ENCODE peak calls at places on chromosomes 7 and 10, in seven cellular contexts. One of them, this sample, is unnamed.
A peak's percentile ranks its signal among the peaks of the same experiment; 100 is the strongest.

GRCh38 chr7:70710011-70710480 is 421.9 kb upstream of the GALNT17 start:
- DNase-seq in fibroblast of lung: peak; percentile 93
- DNase-seq in adrenal gland: no peak
- DNase-seq in lower lobe of right lung: no peak
- DNase-seq in tibial artery: no peak
- DNase-seq in cardiac muscle cell: peak; percentile 43
- DNase-seq in sigmoid colon: no peak
- DNase-seq in this sample: peak; percentile 28

GRCh38 chr7:66082886-66083415 is 7.3 kb downstream of the ASL start:
- DNase-seq in fibroblast of lung: no peak
- DNase-seq in adrenal gland: no peak
- DNase-seq in lower lobe of right lung: no peak
- DNase-seq in tibial artery: no peak
- DNase-seq in cardiac muscle cell: no peak
- DNase-seq in sigmoid colon: no peak
- DNase-seq in this sample: no peak

GRCh38 chr10:115278294-115278693 is 185.1 kb downstream of the ATRNL1 start:
- DNase-seq in fibroblast of lung: no peak
- DNase-seq in adrenal gland: no peak
- DNase-seq in lower lobe of right lung: no peak
- DNase-seq in tibial artery: no peak
- DNase-seq in cardiac muscle cell: no peak
- DNase-seq in sigmoid colon: no peak
- DNase-seq in this sample: no peak

GRCh38 chr7:144255471-144255897 is 9.1 kb downstream of the OR2A7 start:
- DNase-seq in fibroblast of lung: no peak
- DNase-seq in adrenal gland: no peak
- DNase-seq in lower lobe of right lung: no peak
- DNase-seq in tibial artery: no peak
- DNase-seq in cardiac muscle cell: no peak
- DNase-seq in sigmoid colon: peak; percentile 37
- DNase-seq in this sample: no peak

GRCh38 chr7:30726296-30727006 is 25.5 kb upstream of the INMT start:
- DNase-seq in fibroblast of lung: no peak
- DNase-seq in adrenal gland: no peak
- DNase-seq in lower lobe of right lung: no peak
- DNase-seq in tibial artery: no peak
- DNase-seq in cardiac muscle cell: no peak
- DNase-seq in sigmoid colon: no peak
- DNase-seq in this sample: no peak

GRCh38 chr7:23810099-23810498 is 100.1 kb downstream of the STK31 start:
- DNase-seq in fibroblast of lung: no peak
- DNase-seq in adrenal gland: no peak
- DNase-seq in lower lobe of right lung: no peak
- DNase-seq in tibial artery: no peak
- DNase-seq in cardiac muscle cell: no peak
- DNase-seq in sigmoid colon: no peak
- DNase-seq in this sample: no peak

GRCh38 chr10:101073631-101074030 is 11.8 kb downstream of the KAZALD1 start:
- DNase-seq in fibroblast of lung: no peak
- DNase-seq in adrenal gland: no peak
- DNase-seq in lower lobe of right lung: no peak
- DNase-seq in tibial artery: no peak
- DNase-seq in cardiac muscle cell: no peak
- DNase-seq in sigmoid colon: no peak
- DNase-seq in this sample: no peak

GRCh38 chr7:151876899-151877777 is at the start of gene PRKAG2:
- DNase-seq in fibroblast of lung: peak; percentile 15
- DNase-seq in adrenal gland: peak; percentile 57
- DNase-seq in lower lobe of right lung: peak; percentile 84
- DNase-seq in tibial artery: peak; percentile 86
- DNase-seq in cardiac muscle cell: peak; percentile 40
- DNase-seq in sigmoid colon: peak; percentile 89
- DNase-seq in this sample: no peak

GRCh38 chr7:107180378-107180777 is 11.6 kb downstream of the HBP1 start:
- DNase-seq in fibroblast of lung: peak; percentile 69
- DNase-seq in adrenal gland: peak; percentile 59
- DNase-seq in lower lobe of right lung: no peak
- DNase-seq in tibial artery: no peak
- DNase-seq in cardiac muscle cell: peak; percentile 91
- DNase-seq in sigmoid colon: no peak
- DNase-seq in this sample: peak; percentile 62

GRCh38 chr10:50480054-50481007 is 143.4 kb downstream of the SGMS1 start:
- DNase-seq in fibroblast of lung: no peak
- DNase-seq in adrenal gland: no peak
- DNase-seq in lower lobe of right lung: no peak
- DNase-seq in tibial artery: no peak
- DNase-seq in cardiac muscle cell: no peak
- DNase-seq in sigmoid colon: peak; percentile 51
- DNase-seq in this sample: no peak

GRCh38 chr10:63711361-63711760 is 190.2 kb downstream of the REEP3 start:
- DNase-seq in fibroblast of lung: peak; percentile 52
- DNase-seq in adrenal gland: no peak
- DNase-seq in lower lobe of right lung: no peak
- DNase-seq in tibial artery: peak; percentile 78
- DNase-seq in cardiac muscle cell: peak; percentile 93
- DNase-seq in sigmoid colon: no peak
- DNase-seq in this sample: no peak

GRCh38 chr10:47296111-47296894 is 3.7 kb upstream of the GDF10 start:
- DNase-seq in fibroblast of lung: no peak
- DNase-seq in adrenal gland: no peak
- DNase-seq in lower lobe of right lung: no peak
- DNase-seq in tibial artery: peak; percentile 69
- DNase-seq in cardiac muscle cell: no peak
- DNase-seq in sigmoid colon: peak; percentile 65
- DNase-seq in this sample: no peak

GRCh38 chr10:45374451-45375052 is 536 bp downstream of the ALOX5 start:
- DNase-seq in fibroblast of lung: peak; percentile 9
- DNase-seq in adrenal gland: no peak
- DNase-seq in lower lobe of right lung: no peak
- DNase-seq in tibial artery: no peak
- DNase-seq in cardiac muscle cell: no peak
- DNase-seq in sigmoid colon: no peak
- DNase-seq in this sample: no peak

GRCh38 chr7:138122162-138122561 is 45.9 kb downstream of the AKR1D1 start:
- DNase-seq in fibroblast of lung: no peak
- DNase-seq in adrenal gland: no peak
- DNase-seq in lower lobe of right lung: no peak
- DNase-seq in tibial artery: no peak
- DNase-seq in cardiac muscle cell: no peak
- DNase-seq in sigmoid colon: no peak
- DNase-seq in this sample: no peak

GRCh38 chr7:92809397-92810241 is 26.8 kb downstream of the CDK6 start:
- DNase-seq in fibroblast of lung: peak; percentile 96
- DNase-seq in adrenal gland: peak; percentile 78
- DNase-seq in lower lobe of right lung: no peak
- DNase-seq in tibial artery: peak; percentile 68
- DNase-seq in cardiac muscle cell: peak; percentile 95
- DNase-seq in sigmoid colon: peak; percentile 79
- DNase-seq in this sample: peak; percentile 95

GRCh38 chr7:97179454-97180104 is 62.1 kb downstream of the SDHAF3 start:
- DNase-seq in fibroblast of lung: peak; percentile 48
- DNase-seq in adrenal gland: peak; percentile 34
- DNase-seq in lower lobe of right lung: no peak
- DNase-seq in tibial artery: no peak
- DNase-seq in cardiac muscle cell: peak; percentile 79
- DNase-seq in sigmoid colon: no peak
- DNase-seq in this sample: peak; percentile 37

GRCh38 chr10:52111151-52111891 is 202.8 kb upstream of the DKK1 start:
- DNase-seq in fibroblast of lung: no peak
- DNase-seq in adrenal gland: no peak
- DNase-seq in lower lobe of right lung: no peak
- DNase-seq in tibial artery: no peak
- DNase-seq in cardiac muscle cell: no peak
- DNase-seq in sigmoid colon: no peak
- DNase-seq in this sample: no peak

DNA sequence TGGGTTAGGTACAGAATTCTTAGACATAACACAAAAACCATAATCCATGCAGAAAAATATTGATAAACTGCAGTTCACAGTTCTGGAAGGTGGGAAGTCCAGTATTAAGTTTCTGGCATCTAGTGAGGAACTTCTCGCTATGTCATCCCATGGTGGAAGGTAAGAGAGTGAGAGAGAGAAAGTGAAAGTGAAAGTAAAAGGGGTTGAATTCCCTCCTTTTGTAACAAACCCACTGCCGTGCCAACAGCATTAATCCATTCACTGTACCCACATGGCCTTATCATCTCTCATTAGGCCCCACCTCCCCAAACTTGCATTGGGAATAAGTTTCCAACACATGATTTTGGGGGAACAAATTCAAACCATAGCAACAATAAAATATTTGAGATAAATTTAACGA is 17.1 kb downstream of the ZNF485 start:
- DNase-seq in fibroblast of lung: peak; percentile 15
- DNase-seq in adrenal gland: no peak
- DNase-seq in lower lobe of right lung: no peak
- DNase-seq in tibial artery: no peak
- DNase-seq in cardiac muscle cell: peak; percentile 14
- DNase-seq in sigmoid colon: no peak
- DNase-seq in this sample: no peak
- H3K4me3 ChIP-seq in fibroblast of lung: peak overlapping the region; percentile 44
- H3K4me3 ChIP-seq in adrenal gland: no peak overlapping the region
- H3K4me3 ChIP-seq in lower lobe of right lung: peak overlapping the region; percentile 38
- H3K4me3 ChIP-seq in tibial artery: peak overlapping the region; percentile 25
- H3K4me3 ChIP-seq in cardiac muscle cell: no peak overlapping the region
- H3K4me3 ChIP-seq in sigmoid colon: no peak overlapping the region
- H3K4me3 ChIP-seq in this sample: no peak overlapping the region

DNA sequence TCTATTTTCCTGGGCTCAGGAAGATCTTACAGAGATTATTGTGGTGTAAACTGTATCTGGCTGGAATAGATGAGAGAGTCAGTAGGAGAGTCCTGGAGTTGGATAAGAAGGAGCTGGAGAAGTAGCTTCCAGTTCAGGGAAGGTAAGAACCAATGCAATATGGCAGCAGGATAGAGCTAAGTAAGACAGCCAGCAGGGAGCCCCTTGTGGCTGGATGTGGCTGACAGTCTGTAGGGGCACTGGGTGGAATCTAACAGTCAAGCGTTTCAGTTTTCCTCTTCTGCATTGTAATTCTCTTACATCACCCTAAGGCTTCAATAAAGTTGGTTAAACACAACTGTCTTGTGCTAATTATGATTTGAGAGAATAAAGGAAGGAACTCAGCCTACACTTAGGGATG is 105.8 kb upstream of the EEPD1 start:
- DNase-seq in fibroblast of lung: peak; percentile 15
- DNase-seq in adrenal gland: no peak
- DNase-seq in lower lobe of right lung: no peak
- DNase-seq in tibial artery: no peak
- DNase-seq in cardiac muscle cell: peak; percentile 40
- DNase-seq in sigmoid colon: no peak
- DNase-seq in this sample: no peak
- H3K27ac ChIP-seq in fibroblast of lung: no peak overlapping the region
- H3K27ac ChIP-seq in adrenal gland: no peak overlapping the region
- H3K27ac ChIP-seq in lower lobe of right lung: no peak overlapping the region
- H3K27ac ChIP-seq in tibial artery: peak overlapping the region; percentile 58
- H3K27ac ChIP-seq in cardiac muscle cell: peak overlapping the region; percentile 77
- H3K27ac ChIP-seq in sigmoid colon: no peak overlapping the region
- H3K27ac ChIP-seq in this sample: no peak overlapping the region

GRCh38 chr7:117322741-117323584 is at the start of gene WNT2:
- DNase-seq in fibroblast of lung: peak; percentile 54
- DNase-seq in adrenal gland: no peak
- DNase-seq in lower lobe of right lung: no peak
- DNase-seq in tibial artery: no peak
- DNase-seq in cardiac muscle cell: peak; percentile 9
- DNase-seq in sigmoid colon: no peak
- DNase-seq in this sample: no peak
- H3K4me3 ChIP-seq in fibroblast of lung: peak within 1 kb of the TSS; percentile 57
- H3K4me3 ChIP-seq in adrenal gland: no peak within 1 kb of the TSS
- H3K4me3 ChIP-seq in lower lobe of right lung: peak within 1 kb of the TSS; percentile 53
- H3K4me3 ChIP-seq in tibial artery: peak within 1 kb of the TSS; percentile 50
- H3K4me3 ChIP-seq in cardiac muscle cell: peak within 1 kb of the TSS; percentile 63
- H3K4me3 ChIP-seq in sigmoid colon: peak within 1 kb of the TSS; percentile 36
- H3K4me3 ChIP-seq in this sample: peak within 1 kb of the TSS; percentile 61

GRCh38 chr10:110413049-110413783 is 84.5 kb upstream of the DUSP5 start:
- DNase-seq in fibroblast of lung: peak; percentile 44
- DNase-seq in adrenal gland: no peak
- DNase-seq in lower lobe of right lung: no peak
- DNase-seq in tibial artery: no peak
- DNase-seq in cardiac muscle cell: no peak
- DNase-seq in sigmoid colon: no peak
- DNase-seq in this sample: no peak
- H3K27ac ChIP-seq in fibroblast of lung: no peak overlapping the region
- H3K27ac ChIP-seq in adrenal gland: no peak overlapping the region
- H3K27ac ChIP-seq in lower lobe of right lung: no peak overlapping the region
- H3K27ac ChIP-seq in tibial artery: no peak overlapping the region
- H3K27ac ChIP-seq in cardiac muscle cell: peak overlapping the region; percentile 85
- H3K27ac ChIP-seq in sigmoid colon: no peak overlapping the region
- H3K27ac ChIP-seq in this sample: peak overlapping the region; percentile 62

DNA sequence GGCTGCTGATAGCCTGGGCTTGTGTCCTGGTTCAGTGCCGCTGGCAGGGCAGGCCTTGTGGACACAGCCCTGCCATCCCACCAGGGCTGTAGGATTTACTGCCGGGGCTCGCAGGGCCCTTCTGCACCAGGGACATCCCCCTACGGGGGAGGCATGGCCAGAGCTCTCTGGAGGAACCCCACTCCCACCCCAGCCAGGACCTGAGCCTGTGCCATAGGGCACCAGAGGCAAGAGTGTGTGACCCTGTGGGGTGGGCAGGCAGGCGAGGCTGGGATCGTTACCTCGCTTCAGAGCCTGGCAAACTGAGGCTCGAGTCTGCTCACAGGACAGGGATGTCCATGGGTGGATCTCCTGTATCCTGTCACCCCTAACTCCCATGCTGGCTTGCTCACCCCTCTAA is 2.6 kb downstream of the LDB3 start:
- DNase-seq in fibroblast of lung: no peak
- DNase-seq in adrenal gland: no peak
- DNase-seq in lower lobe of right lung: no peak
- DNase-seq in tibial artery: no peak
- DNase-seq in cardiac muscle cell: no peak
- DNase-seq in sigmoid colon: no peak
- DNase-seq in this sample: no peak
- H3K4me3 ChIP-seq in fibroblast of lung: no peak overlapping the region
- H3K4me3 ChIP-seq in adrenal gland: no peak overlapping the region
- H3K4me3 ChIP-seq in lower lobe of right lung: peak overlapping the region; percentile 11
- H3K4me3 ChIP-seq in tibial artery: peak overlapping the region; percentile 61
- H3K4me3 ChIP-seq in cardiac muscle cell: peak overlapping the region; percentile 59
- H3K4me3 ChIP-seq in sigmoid colon: peak overlapping the region; percentile 49
- H3K4me3 ChIP-seq in this sample: no peak overlapping the region

This sample was measured in brain microvascular endothelial cell.